ENCODE peak calls at places on chromosomes 7 and 10, in five cellular contexts. One of them, this sample, is unnamed.

GRCh38 chr7:5421626-5422323 is 1.9 kb downstream of the TNRC18 start:
- DNase-seq in fibroblast of lung: peak; percentile 68
- DNase-seq in breast epithelium: no peak
- DNase-seq in prostate gland: peak; percentile 65
- DNase-seq in right atrium auricular region: peak; percentile 74
- DNase-seq in this sample: peak; percentile 71

GRCh38 chr10:132882069-132882468 is 60.3 kb downstream of the CFAP46 start:
- DNase-seq in right atrium auricular region: no peak
- DNase-seq in breast epithelium: peak; percentile 25
- DNase-seq in fibroblast of lung: no peak
- DNase-seq in prostate gland: no peak
- DNase-seq in this sample: no peak

GRCh38 chr10:129344506-129344905 is 122.5 kb upstream of the MGMT start:
- DNase-seq in right atrium auricular region: peak; percentile 28
- DNase-seq in breast epithelium: no peak
- DNase-seq in prostate gland: no peak
- DNase-seq in fibroblast of lung: no peak
- DNase-seq in this sample: no peak

GRCh38 chr10:100723769-100724530 is 21.4 kb upstream of the PAX2 start:
- DNase-seq in fibroblast of lung: no peak
- DNase-seq in right atrium auricular region: no peak
- DNase-seq in prostate gland: no peak
- DNase-seq in breast epithelium: no peak
- DNase-seq in this sample: no peak

GRCh38 chr10:103637855-103638561 is 144.5 kb downstream of the NEURL1 start:
- DNase-seq in breast epithelium: peak; percentile 67
- DNase-seq in fibroblast of lung: peak; percentile 96
- DNase-seq in right atrium auricular region: peak; percentile 92
- DNase-seq in prostate gland: peak; percentile 57
- DNase-seq in this sample: peak; percentile 96

GRCh38 chr10:3229815-3230214 is 57.2 kb upstream of the PITRM1 start:
- DNase-seq in right atrium auricular region: no peak
- DNase-seq in breast epithelium: no peak
- DNase-seq in fibroblast of lung: peak; percentile 46
- DNase-seq in prostate gland: no peak
- DNase-seq in this sample: no peak

GRCh38 chr7:152090739-152091138 is 65.3 kb downstream of the GALNT11 start:
- DNase-seq in breast epithelium: no peak
- DNase-seq in right atrium auricular region: no peak
- DNase-seq in prostate gland: no peak
- DNase-seq in fibroblast of lung: no peak
- DNase-seq in this sample: no peak

GRCh38 chr7:126700807-126701604 is 551.7 kb downstream of the GRM8 start:
- DNase-seq in right atrium auricular region: no peak
- DNase-seq in prostate gland: no peak
- DNase-seq in breast epithelium: no peak
- DNase-seq in fibroblast of lung: peak; percentile 97
- DNase-seq in this sample: peak; percentile 12

GRCh38 chr10:55800607-55801241 is 560.3 kb downstream of the ZWINT start:
- DNase-seq in breast epithelium: no peak
- DNase-seq in fibroblast of lung: no peak
- DNase-seq in right atrium auricular region: no peak
- DNase-seq in prostate gland: no peak
- DNase-seq in this sample: no peak

GRCh38 chr7:15845868-15846267 is 159.4 kb upstream of the MEOX2 start:
- DNase-seq in fibroblast of lung: no peak
- DNase-seq in prostate gland: no peak
- DNase-seq in breast epithelium: no peak
- DNase-seq in right atrium auricular region: no peak
- DNase-seq in this sample: no peak

GRCh38 chr7:100687740-100688592 is 6.1 kb downstream of the GIGYF1 start:
- DNase-seq in breast epithelium: no peak
- DNase-seq in prostate gland: no peak
- DNase-seq in fibroblast of lung: peak; percentile 41
- DNase-seq in right atrium auricular region: no peak
- DNase-seq in this sample: no peak

GRCh38 chr7:79862447-79862846 is 272.2 kb upstream of the GNAI1 start:
- DNase-seq in breast epithelium: no peak
- DNase-seq in fibroblast of lung: no peak
- DNase-seq in prostate gland: no peak
- DNase-seq in right atrium auricular region: no peak
- DNase-seq in this sample: no peak

GRCh38 chr7:45967591-45968157 is 46.6 kb upstream of the IGFBP3 start:
- DNase-seq in prostate gland: no peak
- DNase-seq in right atrium auricular region: no peak
- DNase-seq in fibroblast of lung: no peak
- DNase-seq in breast epithelium: no peak
- DNase-seq in this sample: peak; percentile 40

GRCh38 chr10:22931948-22932347 is 4.1 kb downstream of the ARMC3 start:
- DNase-seq in fibroblast of lung: peak; percentile 68
- DNase-seq in right atrium auricular region: no peak
- DNase-seq in prostate gland: no peak
- DNase-seq in breast epithelium: no peak
- DNase-seq in this sample: no peak

GRCh38 chr7:151008511-151009323 is 15.6 kb downstream of the ATG9B start:
- DNase-seq in right atrium auricular region: peak; percentile 73
- DNase-seq in prostate gland: no peak
- DNase-seq in fibroblast of lung: peak; percentile 39
- DNase-seq in breast epithelium: no peak
- DNase-seq in this sample: no peak

GRCh38 chr7:34365011-34365410 is 293.0 kb upstream of the NPSR1 start:
- DNase-seq in prostate gland: no peak
- DNase-seq in fibroblast of lung: no peak
- DNase-seq in right atrium auricular region: no peak
- DNase-seq in breast epithelium: no peak
- DNase-seq in this sample: no peak

GRCh38 chr7:155392726-155393570 is 65.0 kb upstream of the EN2 start:
- DNase-seq in right atrium auricular region: no peak
- DNase-seq in breast epithelium: no peak
- DNase-seq in fibroblast of lung: no peak
- DNase-seq in prostate gland: no peak
- DNase-seq in this sample: no peak

GRCh38 chr7:22662031-22662430 is 65.0 kb upstream of the IL6 start:
- DNase-seq in fibroblast of lung: no peak
- DNase-seq in prostate gland: no peak
- DNase-seq in breast epithelium: no peak
- DNase-seq in right atrium auricular region: peak; percentile 13
- DNase-seq in this sample: no peak

GRCh38 chr10:93445097-93445960 is 36.8 kb downstream of the MYOF start:
- DNase-seq in fibroblast of lung: peak; percentile 99
- DNase-seq in breast epithelium: peak; percentile 96
- DNase-seq in prostate gland: peak; percentile 97
- DNase-seq in right atrium auricular region: peak; percentile 96
- DNase-seq in this sample: peak; percentile 89

GRCh38 chr10:95415631-95416031 is 124.8 kb upstream of the PDLIM1 start:
- DNase-seq in breast epithelium: no peak
- DNase-seq in fibroblast of lung: no peak
- DNase-seq in prostate gland: no peak
- DNase-seq in right atrium auricular region: no peak
- DNase-seq in this sample: no peak

GRCh38 chr10:57017356-57018037 is 656.4 kb upstream of the ZWINT start:
- DNase-seq in fibroblast of lung: no peak
- DNase-seq in prostate gland: no peak
- DNase-seq in right atrium auricular region: no peak
- DNase-seq in breast epithelium: no peak
- DNase-seq in this sample: no peak

GRCh38 chr7:142806021-142806353 is 35.2 kb downstream of the PRSS2 start:
- DNase-seq in fibroblast of lung: no peak
- DNase-seq in prostate gland: no peak
- DNase-seq in breast epithelium: no peak
- DNase-seq in right atrium auricular region: no peak
- DNase-seq in this sample: no peak

GRCh38 chr7:155947051-155947450 is 134.8 kb upstream of the SHH start:
- DNase-seq in right atrium auricular region: no peak
- DNase-seq in breast epithelium: no peak
- DNase-seq in prostate gland: no peak
- DNase-seq in fibroblast of lung: peak; percentile 82
- DNase-seq in this sample: no peak

GRCh38 chr7:25068814-25069213 is 56.2 kb downstream of the CYCS start:
- DNase-seq in prostate gland: no peak
- DNase-seq in breast epithelium: no peak
- DNase-seq in right atrium auricular region: no peak
- DNase-seq in fibroblast of lung: peak; percentile 15
- DNase-seq in this sample: no peak

GRCh38 chr7:116653204-116653603 is 18.8 kb upstream of the MET start:
- DNase-seq in prostate gland: peak; percentile 59
- DNase-seq in breast epithelium: no peak
- DNase-seq in right atrium auricular region: no peak
- DNase-seq in fibroblast of lung: peak; percentile 94
- DNase-seq in this sample: peak; percentile 70

GRCh38 chr7:156897673-156898072 is 4.7 kb upstream of the LMBR1 start:
- DNase-seq in breast epithelium: no peak
- DNase-seq in fibroblast of lung: peak; percentile 68
- DNase-seq in prostate gland: no peak
- DNase-seq in right atrium auricular region: no peak
- DNase-seq in this sample: no peak

GRCh38 chr7:101560856-101561255 is 68.2 kb downstream of the MYL10 start:
- DNase-seq in prostate gland: no peak
- DNase-seq in right atrium auricular region: no peak
- DNase-seq in fibroblast of lung: no peak
- DNase-seq in breast epithelium: no peak
- DNase-seq in this sample: no peak

GRCh38 chr7:40282858-40283257 is 148.1 kb downstream of the SUGCT start:
- DNase-seq in prostate gland: no peak
- DNase-seq in breast epithelium: no peak
- DNase-seq in right atrium auricular region: no peak
- DNase-seq in fibroblast of lung: no peak
- DNase-seq in this sample: no peak

GRCh38 chr7:98998821-98999725 is 120.7 kb downstream of the TRRAP start:
- DNase-seq in right atrium auricular region: peak; percentile 36
- DNase-seq in fibroblast of lung: no peak
- DNase-seq in breast epithelium: no peak
- DNase-seq in prostate gland: no peak
- DNase-seq in this sample: peak; percentile 39
- H3K36me3 ChIP-seq in right atrium auricular region: peaks cover 60% of the 10 kb centered on the region
- H3K36me3 ChIP-seq in fibroblast of lung: peaks cover 22% of the 10 kb centered on the region
- H3K36me3 ChIP-seq in breast epithelium: peaks cover 16% of the 10 kb centered on the region
- H3K36me3 ChIP-seq in prostate gland: no peaks in the 10 kb centered on the region
- H3K36me3 ChIP-seq in this sample: peaks cover 67% of the 10 kb centered on the region

GRCh38 chr10:1274098-1274745 is 218.0 kb downstream of the WDR37 start:
- DNase-seq in fibroblast of lung: no peak
- DNase-seq in breast epithelium: no peak
- DNase-seq in prostate gland: no peak
- DNase-seq in right atrium auricular region: no peak
- DNase-seq in this sample: peak; percentile 76

GRCh38 chr10:1273372-1274097 is 217.3 kb downstream of the WDR37 start:
- DNase-seq in right atrium auricular region: no peak
- DNase-seq in prostate gland: no peak
- DNase-seq in fibroblast of lung: no peak
- DNase-seq in breast epithelium: no peak
- DNase-seq in this sample: no peak

GRCh38 chr10:1272762-1273161 is 216.6 kb downstream of the WDR37 start:
- DNase-seq in breast epithelium: no peak
- DNase-seq in fibroblast of lung: no peak
- DNase-seq in prostate gland: no peak
- DNase-seq in right atrium auricular region: no peak
- DNase-seq in this sample: no peak

GRCh38 chr10:1272079-1272478 is 215.9 kb downstream of the WDR37 start:
- DNase-seq in breast epithelium: no peak
- DNase-seq in fibroblast of lung: no peak
- DNase-seq in right atrium auricular region: no peak
- DNase-seq in prostate gland: no peak
- DNase-seq in this sample: no peak

DNA sequence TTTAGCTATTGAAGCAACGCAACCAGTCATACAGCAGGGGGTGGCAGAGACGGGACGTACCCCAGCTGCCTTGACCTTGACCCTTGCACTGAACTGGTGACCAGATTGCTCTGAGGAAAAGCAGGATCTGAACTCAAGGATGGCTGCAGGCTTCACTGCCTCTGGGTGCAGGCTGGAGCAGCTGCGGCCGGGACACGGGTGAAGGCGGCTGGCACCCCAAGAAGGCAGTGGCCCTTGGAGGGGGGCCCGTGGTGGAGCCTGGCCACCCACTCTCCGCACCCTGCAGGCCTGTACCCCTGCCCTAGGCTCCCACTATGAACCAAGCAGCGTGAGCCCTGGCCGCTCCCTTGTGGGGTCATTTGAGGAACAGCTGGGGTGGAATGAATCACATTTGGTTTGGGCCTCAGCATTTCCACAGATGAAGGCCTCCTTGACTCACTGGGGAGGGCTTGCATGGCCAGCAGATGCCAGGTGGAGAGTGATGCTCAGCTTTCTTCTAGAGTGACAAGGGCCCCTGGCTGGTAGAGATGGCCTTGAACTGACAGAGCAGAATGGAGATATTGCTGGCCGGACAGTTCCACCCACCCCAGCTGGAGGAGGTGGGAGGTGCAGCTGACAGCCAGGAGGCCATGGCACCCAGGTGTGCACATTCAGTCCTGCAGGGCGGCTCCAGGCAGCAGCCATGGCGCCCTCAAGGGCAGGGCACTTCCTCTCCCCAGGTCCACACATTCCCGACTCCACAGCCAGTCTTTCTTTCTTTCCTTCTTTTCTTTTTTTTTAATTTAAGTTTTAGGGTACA is 218.8 kb downstream of the WDR37 start:
- DNase-seq in fibroblast of lung: no peak
- DNase-seq in breast epithelium: no peak
- DNase-seq in right atrium auricular region: peak; percentile 52
- DNase-seq in prostate gland: no peak
- DNase-seq in this sample: no peak
- H3K9me3 ChIP-seq in fibroblast of lung: no peaks in the 10 kb centered on the region
- H3K9me3 ChIP-seq in breast epithelium: no peaks in the 10 kb centered on the region
- H3K9me3 ChIP-seq in right atrium auricular region: no peaks in the 10 kb centered on the region
- H3K9me3 ChIP-seq in prostate gland: no peaks in the 10 kb centered on the region
- H3K9me3 ChIP-seq in this sample: no peaks in the 10 kb centered on the region

GRCh38 chr7:148930335-148930734 is 46.2 kb upstream of the EZH2 start:
- DNase-seq in fibroblast of lung: no peak
- DNase-seq in prostate gland: no peak
- DNase-seq in right atrium auricular region: no peak
- DNase-seq in breast epithelium: no peak
- DNase-seq in this sample: no peak
- H3K36me3 ChIP-seq in fibroblast of lung: no peaks in the 10 kb centered on the region
- H3K36me3 ChIP-seq in prostate gland: no peaks in the 10 kb centered on the region
- H3K36me3 ChIP-seq in right atrium auricular region: no peaks in the 10 kb centered on the region
- H3K36me3 ChIP-seq in breast epithelium: no peaks in the 10 kb centered on the region
- H3K36me3 ChIP-seq in this sample: no peaks in the 10 kb centered on the region

DNA sequence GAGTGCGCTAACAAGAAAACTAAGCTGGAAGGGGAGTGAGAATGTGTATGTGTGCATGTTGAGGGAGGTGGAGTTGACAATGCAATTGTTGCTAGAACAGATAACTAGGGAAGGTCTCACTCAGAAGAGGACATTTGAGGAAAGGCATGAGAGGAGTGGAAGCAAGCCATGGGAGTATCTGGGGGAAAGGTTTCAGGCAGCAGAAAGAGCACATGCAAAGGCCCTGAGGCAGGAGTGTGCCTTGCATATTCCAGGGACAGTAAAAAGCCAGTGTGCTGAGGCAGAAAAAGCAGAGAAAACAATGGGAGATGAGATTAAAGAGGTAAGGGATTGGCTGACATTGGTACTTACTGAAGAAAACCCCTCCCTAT is 149.6 kb upstream of the ADO start:
- DNase-seq in prostate gland: no peak
- DNase-seq in breast epithelium: no peak
- DNase-seq in fibroblast of lung: no peak
- DNase-seq in right atrium auricular region: no peak
- DNase-seq in this sample: no peak
- H3K9me3 ChIP-seq in prostate gland: no peaks in the 10 kb centered on the region
- H3K9me3 ChIP-seq in breast epithelium: no peaks in the 10 kb centered on the region
- H3K9me3 ChIP-seq in fibroblast of lung: no peaks in the 10 kb centered on the region
- H3K9me3 ChIP-seq in right atrium auricular region: no peaks in the 10 kb centered on the region
- H3K9me3 ChIP-seq in this sample: no peaks in the 10 kb centered on the region

GRCh38 chr10:79308016-79308415 is 39.3 kb upstream of the PPIF start:
- DNase-seq in breast epithelium: no peak
- DNase-seq in prostate gland: no peak
- DNase-seq in right atrium auricular region: no peak
- DNase-seq in fibroblast of lung: no peak
- DNase-seq in this sample: no peak
- H3K36me3 ChIP-seq in breast epithelium: peaks cover 28% of the 10 kb centered on the region
- H3K36me3 ChIP-seq in prostate gland: peaks cover 17% of the 10 kb centered on the region
- H3K36me3 ChIP-seq in right atrium auricular region: peaks cover 100% of the 10 kb centered on the region
- H3K36me3 ChIP-seq in fibroblast of lung: peaks cover 58% of the 10 kb centered on the region
- H3K36me3 ChIP-seq in this sample: peaks cover 97% of the 10 kb centered on the region